ENCODE peak calls at places on chromosomes 11 and 22, in nine cellular contexts. One of them, this sample, is unnamed.

GRCh38 chr22:24339452-24339747 is 68.8 kb downstream of the SPECC1L start:
- DNase-seq in EH: no peak
- DNase-seq in CD8-positive, alpha-beta T cell: no peak
- DNase-seq in neural progenitor cell: no peak
- DNase-seq in activated CD8-positive, alpha-beta memory T cell treated with anti-CD3 and anti-CD28 coated beads, Interleukin-2, amount 10 ng/mL, durations not matched to agents 7 days and 5 days: no peak
- DNase-seq in kidney: no peak
- DNase-seq in NCI-H2081: no peak
- DNase-seq in cerebellar cortex: no peak
- DNase-seq in mesothelial cell of epicardium: no peak
- DNase-seq in this sample: no peak

GRCh38 chr11:112584674-112585073 is 324.0 kb upstream of the PLET1 start:
- DNase-seq in EH: no peak
- DNase-seq in CD8-positive, alpha-beta T cell: no peak
- DNase-seq in neural progenitor cell: peak
- DNase-seq in activated CD8-positive, alpha-beta memory T cell treated with anti-CD3 and anti-CD28 coated beads, Interleukin-2, amount 10 ng/mL, durations not matched to agents 7 days and 5 days: no peak
- DNase-seq in kidney: no peak
- DNase-seq in NCI-H2081: peak
- DNase-seq in cerebellar cortex: no peak
- DNase-seq in mesothelial cell of epicardium: no peak
- DNase-seq in this sample: peak

GRCh38 chr22:50202130-50202671 is 1.4 kb downstream of the SELENOO start:
- DNase-seq in EH: no peak
- DNase-seq in CD8-positive, alpha-beta T cell: no peak
- DNase-seq in neural progenitor cell: no peak
- DNase-seq in activated CD8-positive, alpha-beta memory T cell treated with anti-CD3 and anti-CD28 coated beads, Interleukin-2, amount 10 ng/mL, durations not matched to agents 7 days and 5 days: no peak
- DNase-seq in kidney: no peak
- DNase-seq in NCI-H2081: no peak
- DNase-seq in cerebellar cortex: no peak
- DNase-seq in mesothelial cell of epicardium: no peak
- DNase-seq in this sample: no peak

GRCh38 chr22:30441088-30441487 is 15.5 kb downstream of the MTFP1 start:
- DNase-seq in EH: no peak
- DNase-seq in CD8-positive, alpha-beta T cell: no peak
- DNase-seq in neural progenitor cell: no peak
- DNase-seq in activated CD8-positive, alpha-beta memory T cell treated with anti-CD3 and anti-CD28 coated beads, Interleukin-2, amount 10 ng/mL, durations not matched to agents 7 days and 5 days: no peak
- DNase-seq in kidney: peak
- DNase-seq in NCI-H2081: no peak
- DNase-seq in cerebellar cortex: no peak
- DNase-seq in mesothelial cell of epicardium: no peak
- DNase-seq in this sample: no peak

GRCh38 chr11:72333657-72334056 is 89.7 kb upstream of the PHOX2A start:
- DNase-seq in EH: peak
- DNase-seq in CD8-positive, alpha-beta T cell: peak
- DNase-seq in neural progenitor cell: peak
- DNase-seq in activated CD8-positive, alpha-beta memory T cell treated with anti-CD3 and anti-CD28 coated beads, Interleukin-2, amount 10 ng/mL, durations not matched to agents 7 days and 5 days: peak
- DNase-seq in kidney: no peak
- DNase-seq in NCI-H2081: no peak
- DNase-seq in cerebellar cortex: peak
- DNase-seq in mesothelial cell of epicardium: no peak
- DNase-seq in this sample: no peak

GRCh38 chr11:125457814-125458343 is 38.2 kb downstream of the FEZ1 start:
- DNase-seq in EH: peak
- DNase-seq in CD8-positive, alpha-beta T cell: no peak
- DNase-seq in neural progenitor cell: no peak
- DNase-seq in activated CD8-positive, alpha-beta memory T cell treated with anti-CD3 and anti-CD28 coated beads, Interleukin-2, amount 10 ng/mL, durations not matched to agents 7 days and 5 days: no peak
- DNase-seq in kidney: peak
- DNase-seq in NCI-H2081: no peak
- DNase-seq in cerebellar cortex: peak
- DNase-seq in mesothelial cell of epicardium: peak
- DNase-seq in this sample: no peak

GRCh38 chr11:13143486-13144297 is 133.9 kb upstream of the BMAL1 start:
- DNase-seq in EH: no peak
- DNase-seq in CD8-positive, alpha-beta T cell: no peak
- DNase-seq in neural progenitor cell: no peak
- DNase-seq in activated CD8-positive, alpha-beta memory T cell treated with anti-CD3 and anti-CD28 coated beads, Interleukin-2, amount 10 ng/mL, durations not matched to agents 7 days and 5 days: no peak
- DNase-seq in kidney: no peak
- DNase-seq in NCI-H2081: no peak
- DNase-seq in cerebellar cortex: no peak
- DNase-seq in mesothelial cell of epicardium: no peak
- DNase-seq in this sample: no peak

GRCh38 chr11:19567996-19568395 is 144.6 kb upstream of the NAV2 start:
- DNase-seq in EH: no peak
- DNase-seq in CD8-positive, alpha-beta T cell: no peak
- DNase-seq in neural progenitor cell: no peak
- DNase-seq in activated CD8-positive, alpha-beta memory T cell treated with anti-CD3 and anti-CD28 coated beads, Interleukin-2, amount 10 ng/mL, durations not matched to agents 7 days and 5 days: no peak
- DNase-seq in kidney: no peak
- DNase-seq in NCI-H2081: no peak
- DNase-seq in cerebellar cortex: no peak
- DNase-seq in mesothelial cell of epicardium: no peak
- DNase-seq in this sample: no peak

GRCh38 chr11:79249341-79249993 is 191.4 kb downstream of the TENM4 start:
- DNase-seq in EH: peak
- DNase-seq in CD8-positive, alpha-beta T cell: no peak
- DNase-seq in neural progenitor cell: no peak
- DNase-seq in activated CD8-positive, alpha-beta memory T cell treated with anti-CD3 and anti-CD28 coated beads, Interleukin-2, amount 10 ng/mL, durations not matched to agents 7 days and 5 days: no peak
- DNase-seq in kidney: no peak
- DNase-seq in NCI-H2081: no peak
- DNase-seq in cerebellar cortex: no peak
- DNase-seq in mesothelial cell of epicardium: no peak
- DNase-seq in this sample: no peak

GRCh38 chr11:130051077-130051476 is 18.6 kb upstream of the APLP2 start:
- DNase-seq in EH: peak
- DNase-seq in CD8-positive, alpha-beta T cell: no peak
- DNase-seq in neural progenitor cell: no peak
- DNase-seq in activated CD8-positive, alpha-beta memory T cell treated with anti-CD3 and anti-CD28 coated beads, Interleukin-2, amount 10 ng/mL, durations not matched to agents 7 days and 5 days: no peak
- DNase-seq in kidney: no peak
- DNase-seq in NCI-H2081: no peak
- DNase-seq in cerebellar cortex: no peak
- DNase-seq in mesothelial cell of epicardium: no peak
- DNase-seq in this sample: no peak

GRCh38 chr11:35207471-35208403 is 68.8 kb downstream of the CD44 start:
- DNase-seq in EH: no peak
- DNase-seq in CD8-positive, alpha-beta T cell: no peak
- DNase-seq in neural progenitor cell: no peak
- DNase-seq in activated CD8-positive, alpha-beta memory T cell treated with anti-CD3 and anti-CD28 coated beads, Interleukin-2, amount 10 ng/mL, durations not matched to agents 7 days and 5 days: no peak
- DNase-seq in kidney: no peak
- DNase-seq in NCI-H2081: no peak
- DNase-seq in cerebellar cortex: no peak
- DNase-seq in mesothelial cell of epicardium: no peak
- DNase-seq in this sample: no peak

GRCh38 chr11:18394928-18395734 is 768 bp downstream of the LDHA start:
- DNase-seq in EH: no peak
- DNase-seq in CD8-positive, alpha-beta T cell: peak
- DNase-seq in neural progenitor cell: peak
- DNase-seq in activated CD8-positive, alpha-beta memory T cell treated with anti-CD3 and anti-CD28 coated beads, Interleukin-2, amount 10 ng/mL, durations not matched to agents 7 days and 5 days: no peak
- DNase-seq in kidney: no peak
- DNase-seq in NCI-H2081: peak
- DNase-seq in cerebellar cortex: peak
- DNase-seq in mesothelial cell of epicardium: peak
- DNase-seq in this sample: peak

GRCh38 chr11:100753562-100753961 is 66.5 kb downstream of the ARHGAP42 start:
- DNase-seq in EH: no peak
- DNase-seq in CD8-positive, alpha-beta T cell: no peak
- DNase-seq in neural progenitor cell: peak
- DNase-seq in activated CD8-positive, alpha-beta memory T cell treated with anti-CD3 and anti-CD28 coated beads, Interleukin-2, amount 10 ng/mL, durations not matched to agents 7 days and 5 days: no peak
- DNase-seq in kidney: no peak
- DNase-seq in NCI-H2081: no peak
- DNase-seq in cerebellar cortex: no peak
- DNase-seq in mesothelial cell of epicardium: no peak
- DNase-seq in this sample: no peak

GRCh38 chr22:31083923-31084810 is 3.0 kb downstream of the SMTN start:
- DNase-seq in EH: peak
- DNase-seq in CD8-positive, alpha-beta T cell: no peak
- DNase-seq in neural progenitor cell: no peak
- DNase-seq in activated CD8-positive, alpha-beta memory T cell treated with anti-CD3 and anti-CD28 coated beads, Interleukin-2, amount 10 ng/mL, durations not matched to agents 7 days and 5 days: no peak
- DNase-seq in kidney: no peak
- DNase-seq in NCI-H2081: no peak
- DNase-seq in cerebellar cortex: no peak
- DNase-seq in mesothelial cell of epicardium: no peak
- DNase-seq in this sample: no peak

GRCh38 chr11:86486261-86487030 is 111.8 kb downstream of the CCDC81 start:
- DNase-seq in EH: no peak
- DNase-seq in CD8-positive, alpha-beta T cell: peak
- DNase-seq in neural progenitor cell: no peak
- DNase-seq in activated CD8-positive, alpha-beta memory T cell treated with anti-CD3 and anti-CD28 coated beads, Interleukin-2, amount 10 ng/mL, durations not matched to agents 7 days and 5 days: peak
- DNase-seq in kidney: no peak
- DNase-seq in NCI-H2081: no peak
- DNase-seq in cerebellar cortex: peak
- DNase-seq in mesothelial cell of epicardium: no peak
- DNase-seq in this sample: no peak

GRCh38 chr11:71251761-71252433 is 480 bp downstream of the SHANK2 start:
- DNase-seq in EH: no peak
- DNase-seq in CD8-positive, alpha-beta T cell: no peak
- DNase-seq in neural progenitor cell: peak
- DNase-seq in activated CD8-positive, alpha-beta memory T cell treated with anti-CD3 and anti-CD28 coated beads, Interleukin-2, amount 10 ng/mL, durations not matched to agents 7 days and 5 days: no peak
- DNase-seq in kidney: no peak
- DNase-seq in NCI-H2081: no peak
- DNase-seq in cerebellar cortex: no peak
- DNase-seq in mesothelial cell of epicardium: peak
- DNase-seq in this sample: peak